ENCODE peak calls at places on chromosomes 4 and X, in ten cellular contexts. One of them, this sample, is unnamed.

GRCh38 chr4:182688081-182688480 is 229.1 kb downstream of the DCTD start:
- DNase-seq in fibroblast of pulmonary artery: no peak
- DNase-seq in IMR-90: no peak
- DNase-seq in foreskin fibroblast: no peak
- DNase-seq in OCI-LY7: no peak
- DNase-seq in SK-N-SH: no peak
- DNase-seq in choroid plexus epithelial cell: no peak
- DNase-seq in lower leg skin: no peak
- DNase-seq in fibroblast of lung: no peak
- DNase-seq in keratinocyte: no peak
- DNase-seq in this sample: no peak

GRCh38 chr4:124753941-124754581 is 41.5 kb upstream of the ANKRD50 start:
- DNase-seq in fibroblast of pulmonary artery: no peak
- DNase-seq in IMR-90: peak; percentile 41
- DNase-seq in foreskin fibroblast: peak; percentile 70
- DNase-seq in OCI-LY7: no peak
- DNase-seq in SK-N-SH: no peak
- DNase-seq in choroid plexus epithelial cell: no peak
- DNase-seq in lower leg skin: no peak
- DNase-seq in fibroblast of lung: peak; percentile 37
- DNase-seq in keratinocyte: no peak
- DNase-seq in this sample: no peak

GRCh38 chr4:119209077-119209476 is 3.4 kb upstream of the USP53 start:
- DNase-seq in fibroblast of pulmonary artery: peak; percentile 93
- DNase-seq in IMR-90: peak; percentile 96
- DNase-seq in foreskin fibroblast: peak; percentile 96
- DNase-seq in OCI-LY7: no peak
- DNase-seq in SK-N-SH: no peak
- DNase-seq in choroid plexus epithelial cell: peak; percentile 92
- DNase-seq in lower leg skin: peak; percentile 46
- DNase-seq in fibroblast of lung: peak; percentile 90
- DNase-seq in keratinocyte: peak; percentile 69
- DNase-seq in this sample: peak; percentile 59

GRCh38 chr4:48698029-48698901 is 81.8 kb downstream of the FRYL start:
- DNase-seq in fibroblast of pulmonary artery: peak; percentile 95
- DNase-seq in IMR-90: peak; percentile 85
- DNase-seq in foreskin fibroblast: peak; percentile 91
- DNase-seq in OCI-LY7: no peak
- DNase-seq in SK-N-SH: no peak
- DNase-seq in choroid plexus epithelial cell: peak; percentile 95
- DNase-seq in lower leg skin: peak; percentile 72
- DNase-seq in fibroblast of lung: peak; percentile 86
- DNase-seq in keratinocyte: peak; percentile 82
- DNase-seq in this sample: peak; percentile 81

GRCh38 chr4:47612116-47613023 is 127.3 kb downstream of the ATP10D start:
- DNase-seq in fibroblast of pulmonary artery: peak; percentile 17
- DNase-seq in IMR-90: peak; percentile 66
- DNase-seq in foreskin fibroblast: peak; percentile 14
- DNase-seq in OCI-LY7: no peak
- DNase-seq in SK-N-SH: no peak
- DNase-seq in choroid plexus epithelial cell: peak; percentile 36
- DNase-seq in lower leg skin: no peak
- DNase-seq in fibroblast of lung: no peak
- DNase-seq in keratinocyte: no peak
- DNase-seq in this sample: no peak

GRCh38 chr4:123399638-123400358 is 3.2 kb downstream of the SPRY1 start:
- DNase-seq in fibroblast of pulmonary artery: peak; percentile 65
- DNase-seq in IMR-90: no peak
- DNase-seq in foreskin fibroblast: peak; percentile 35
- DNase-seq in OCI-LY7: no peak
- DNase-seq in SK-N-SH: no peak
- DNase-seq in choroid plexus epithelial cell: peak; percentile 58
- DNase-seq in lower leg skin: no peak
- DNase-seq in fibroblast of lung: peak; percentile 57
- DNase-seq in keratinocyte: no peak
- DNase-seq in this sample: no peak

GRCh38 chrX:11504234-11504633 is 161.5 kb downstream of the ARHGAP6 start:
- DNase-seq in fibroblast of pulmonary artery: no peak
- DNase-seq in IMR-90: no peak
- DNase-seq in foreskin fibroblast: no peak
- DNase-seq in OCI-LY7: peak; percentile 7
- DNase-seq in SK-N-SH: no peak
- DNase-seq in choroid plexus epithelial cell: no peak
- DNase-seq in lower leg skin: no peak
- DNase-seq in fibroblast of lung: no peak
- DNase-seq in keratinocyte: no peak
- DNase-seq in this sample: no peak

GRCh38 chr4:87409420-87409939 is 12.9 kb upstream of the NUDT9 start:
- DNase-seq in fibroblast of pulmonary artery: no peak
- DNase-seq in IMR-90: no peak
- DNase-seq in foreskin fibroblast: no peak
- DNase-seq in OCI-LY7: no peak
- DNase-seq in SK-N-SH: no peak
- DNase-seq in choroid plexus epithelial cell: no peak
- DNase-seq in lower leg skin: no peak
- DNase-seq in fibroblast of lung: no peak
- DNase-seq in keratinocyte: no peak
- DNase-seq in this sample: no peak

GRCh38 chr4:3719191-3719590 is 47.0 kb upstream of the ADRA2C start:
- DNase-seq in fibroblast of pulmonary artery: no peak
- DNase-seq in IMR-90: no peak
- DNase-seq in foreskin fibroblast: no peak
- DNase-seq in OCI-LY7: no peak
- DNase-seq in SK-N-SH: no peak
- DNase-seq in choroid plexus epithelial cell: no peak
- DNase-seq in lower leg skin: no peak
- DNase-seq in fibroblast of lung: no peak
- DNase-seq in keratinocyte: no peak
- DNase-seq in this sample: no peak

GRCh38 chr4:25590171-25590570 is 65.5 kb upstream of the SLC34A2 start:
- DNase-seq in fibroblast of pulmonary artery: no peak
- DNase-seq in IMR-90: no peak
- DNase-seq in foreskin fibroblast: no peak
- DNase-seq in OCI-LY7: no peak
- DNase-seq in SK-N-SH: no peak
- DNase-seq in choroid plexus epithelial cell: peak; percentile 18
- DNase-seq in lower leg skin: no peak
- DNase-seq in fibroblast of lung: no peak
- DNase-seq in keratinocyte: no peak
- DNase-seq in this sample: no peak

GRCh38 chr4:153001626-153002025 is 65.5 kb downstream of the FHDC1 start:
- DNase-seq in fibroblast of pulmonary artery: no peak
- DNase-seq in IMR-90: no peak
- DNase-seq in foreskin fibroblast: no peak
- DNase-seq in OCI-LY7: no peak
- DNase-seq in SK-N-SH: no peak
- DNase-seq in choroid plexus epithelial cell: no peak
- DNase-seq in lower leg skin: no peak
- DNase-seq in fibroblast of lung: no peak
- DNase-seq in keratinocyte: no peak
- DNase-seq in this sample: no peak

GRCh38 chr4:178137732-178138471 is 695.7 kb upstream of the AGA start:
- DNase-seq in fibroblast of pulmonary artery: no peak
- DNase-seq in IMR-90: no peak
- DNase-seq in foreskin fibroblast: no peak
- DNase-seq in OCI-LY7: no peak
- DNase-seq in SK-N-SH: no peak
- DNase-seq in choroid plexus epithelial cell: no peak
- DNase-seq in lower leg skin: no peak
- DNase-seq in fibroblast of lung: no peak
- DNase-seq in keratinocyte: no peak
- DNase-seq in this sample: no peak

GRCh38 chr4:142846105-142846728 is at the start of gene INPP4B:
- DNase-seq in fibroblast of pulmonary artery: peak; percentile 60
- DNase-seq in IMR-90: peak; percentile 65
- DNase-seq in foreskin fibroblast: peak; percentile 75
- DNase-seq in OCI-LY7: no peak
- DNase-seq in SK-N-SH: peak; percentile 77
- DNase-seq in choroid plexus epithelial cell: peak; percentile 66
- DNase-seq in lower leg skin: no peak
- DNase-seq in fibroblast of lung: peak; percentile 60
- DNase-seq in keratinocyte: no peak
- DNase-seq in this sample: peak; percentile 22

GRCh38 chr4:189021831-189022230 is 882.6 kb downstream of the TRIML1 start:
- DNase-seq in fibroblast of pulmonary artery: peak; percentile 26
- DNase-seq in IMR-90: peak; percentile 67
- DNase-seq in foreskin fibroblast: peak; percentile 45
- DNase-seq in OCI-LY7: no peak
- DNase-seq in SK-N-SH: no peak
- DNase-seq in choroid plexus epithelial cell: no peak
- DNase-seq in lower leg skin: no peak
- DNase-seq in fibroblast of lung: peak; percentile 44
- DNase-seq in keratinocyte: no peak
- DNase-seq in this sample: no peak

GRCh38 chr4:37528161-37528560 is 158.0 kb downstream of the RELL1 start:
- DNase-seq in fibroblast of pulmonary artery: no peak
- DNase-seq in IMR-90: no peak
- DNase-seq in foreskin fibroblast: no peak
- DNase-seq in OCI-LY7: no peak
- DNase-seq in SK-N-SH: no peak
- DNase-seq in choroid plexus epithelial cell: peak; percentile 14
- DNase-seq in lower leg skin: no peak
- DNase-seq in fibroblast of lung: no peak
- DNase-seq in keratinocyte: no peak
- DNase-seq in this sample: no peak
- TF ChIP-seq CTCF in fibroblast of pulmonary artery: no peak
- TF ChIP-seq CTCF in IMR-90: no peak
- TF ChIP-seq CTCF in foreskin fibroblast: no peak
- TF ChIP-seq CTCF in OCI-LY7: no peak
- TF ChIP-seq CTCF in SK-N-SH: no peak
- TF ChIP-seq CTCF in choroid plexus epithelial cell: no peak
- TF ChIP-seq CTCF in lower leg skin: no peak
- TF ChIP-seq CTCF in fibroblast of lung: no peak
- TF ChIP-seq CTCF in keratinocyte: no peak
- TF ChIP-seq CTCF in this sample: no peak

GRCh38 chr4:169116270-169116901 is 106.3 kb upstream of the CBR4 start:
- DNase-seq in fibroblast of pulmonary artery: peak; percentile 51
- DNase-seq in IMR-90: peak; percentile 63
- DNase-seq in foreskin fibroblast: peak; percentile 64
- DNase-seq in OCI-LY7: no peak
- DNase-seq in SK-N-SH: no peak
- DNase-seq in choroid plexus epithelial cell: no peak
- DNase-seq in lower leg skin: no peak
- DNase-seq in fibroblast of lung: no peak
- DNase-seq in keratinocyte: peak; percentile 21
- DNase-seq in this sample: no peak

GRCh38 chr4:169117591-169118081 is 107.6 kb upstream of the CBR4 start:
- DNase-seq in fibroblast of pulmonary artery: peak; percentile 72
- DNase-seq in IMR-90: peak; percentile 95
- DNase-seq in foreskin fibroblast: peak; percentile 77
- DNase-seq in OCI-LY7: no peak
- DNase-seq in SK-N-SH: no peak
- DNase-seq in choroid plexus epithelial cell: peak; percentile 70
- DNase-seq in lower leg skin: no peak
- DNase-seq in fibroblast of lung: peak; percentile 87
- DNase-seq in keratinocyte: no peak
- DNase-seq in this sample: no peak

GRCh38 chr4:169115144-169115896 is 105.3 kb upstream of the CBR4 start:
- DNase-seq in fibroblast of pulmonary artery: no peak
- DNase-seq in IMR-90: no peak
- DNase-seq in foreskin fibroblast: no peak
- DNase-seq in OCI-LY7: no peak
- DNase-seq in SK-N-SH: no peak
- DNase-seq in choroid plexus epithelial cell: no peak
- DNase-seq in lower leg skin: no peak
- DNase-seq in fibroblast of lung: no peak
- DNase-seq in keratinocyte: no peak
- DNase-seq in this sample: no peak

GRCh38 chr4:169114341-169114974 is 104.4 kb upstream of the CBR4 start:
- DNase-seq in fibroblast of pulmonary artery: no peak
- DNase-seq in IMR-90: no peak
- DNase-seq in foreskin fibroblast: no peak
- DNase-seq in OCI-LY7: no peak
- DNase-seq in SK-N-SH: no peak
- DNase-seq in choroid plexus epithelial cell: no peak
- DNase-seq in lower leg skin: no peak
- DNase-seq in fibroblast of lung: no peak
- DNase-seq in keratinocyte: no peak
- DNase-seq in this sample: no peak

DNA sequence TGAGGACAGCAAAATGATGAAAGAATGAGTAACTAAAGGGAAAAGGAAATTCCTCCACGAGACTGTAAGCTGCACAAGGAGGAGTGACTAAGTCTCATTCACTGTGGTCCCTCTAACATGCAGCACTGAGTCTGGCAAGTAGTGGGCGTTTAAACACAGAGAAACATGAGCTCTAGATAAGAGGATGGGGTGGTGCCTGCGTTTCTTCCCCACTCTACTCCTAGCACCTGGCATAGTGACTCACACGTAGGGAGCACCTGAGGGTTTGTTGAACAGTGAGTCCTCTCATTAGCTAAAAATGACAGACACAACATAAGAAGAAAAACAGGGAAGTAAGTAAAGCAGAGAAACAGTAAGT is 105.8 kb upstream of the CBR4 start:
- DNase-seq in fibroblast of pulmonary artery: peak; percentile 95
- DNase-seq in IMR-90: peak; percentile 99
- DNase-seq in foreskin fibroblast: peak; percentile 94
- DNase-seq in OCI-LY7: no peak
- DNase-seq in SK-N-SH: no peak
- DNase-seq in choroid plexus epithelial cell: peak; percentile 97
- DNase-seq in lower leg skin: no peak
- DNase-seq in fibroblast of lung: peak; percentile 96
- DNase-seq in keratinocyte: peak; percentile 97
- DNase-seq in this sample: peak; percentile 67
- TF ChIP-seq CTCF in fibroblast of pulmonary artery: peak; percentile 62
- TF ChIP-seq CTCF in IMR-90: peak; percentile 49
- TF ChIP-seq CTCF in foreskin fibroblast: peak; percentile 43
- TF ChIP-seq CTCF in OCI-LY7: no peak
- TF ChIP-seq CTCF in SK-N-SH: peak; percentile 46
- TF ChIP-seq CTCF in choroid plexus epithelial cell: peak; percentile 67
- TF ChIP-seq CTCF in lower leg skin: no peak
- TF ChIP-seq CTCF in fibroblast of lung: peak; percentile 63
- TF ChIP-seq CTCF in keratinocyte: peak; percentile 78
- TF ChIP-seq CTCF in this sample: peak; percentile 54

DNA sequence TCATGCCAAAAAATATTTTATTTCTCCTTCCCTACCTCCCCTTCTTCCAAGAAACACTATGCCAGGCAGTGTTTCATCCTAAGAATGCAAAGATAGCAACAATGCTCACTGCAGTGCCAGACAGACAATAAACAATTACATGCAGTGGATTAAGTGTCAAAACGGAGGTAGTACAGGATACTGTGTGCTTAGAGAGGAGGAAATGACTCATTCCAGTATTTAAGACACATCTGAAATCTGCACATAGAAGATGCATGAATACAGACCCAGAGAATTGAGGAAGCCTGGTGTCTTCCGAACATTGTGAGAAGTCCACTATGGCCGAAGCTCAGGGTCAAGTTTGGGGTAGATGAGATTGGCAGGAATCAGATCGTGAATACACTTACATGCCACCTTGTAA is 326.4 kb downstream of the PPP3CA start:
- DNase-seq in fibroblast of pulmonary artery: peak; percentile 80
- DNase-seq in IMR-90: peak; percentile 75
- DNase-seq in foreskin fibroblast: peak; percentile 58
- DNase-seq in OCI-LY7: no peak
- DNase-seq in SK-N-SH: no peak
- DNase-seq in choroid plexus epithelial cell: peak; percentile 79
- DNase-seq in lower leg skin: no peak
- DNase-seq in fibroblast of lung: peak; percentile 35
- DNase-seq in keratinocyte: peak; percentile 11
- DNase-seq in this sample: peak; percentile 12
- TF ChIP-seq CTCF in fibroblast of pulmonary artery: no peak
- TF ChIP-seq CTCF in IMR-90: no peak
- TF ChIP-seq CTCF in foreskin fibroblast: no peak
- TF ChIP-seq CTCF in OCI-LY7: no peak
- TF ChIP-seq CTCF in SK-N-SH: no peak
- TF ChIP-seq CTCF in choroid plexus epithelial cell: no peak
- TF ChIP-seq CTCF in lower leg skin: no peak
- TF ChIP-seq CTCF in fibroblast of lung: no peak
- TF ChIP-seq CTCF in keratinocyte: no peak
- TF ChIP-seq CTCF in this sample: no peak

GRCh38 chr4:107618656-107619055 is 101.4 kb downstream of the PAPSS1 start:
- DNase-seq in fibroblast of pulmonary artery: no peak
- DNase-seq in IMR-90: no peak
- DNase-seq in foreskin fibroblast: no peak
- DNase-seq in OCI-LY7: no peak
- DNase-seq in SK-N-SH: no peak
- DNase-seq in choroid plexus epithelial cell: no peak
- DNase-seq in lower leg skin: no peak
- DNase-seq in fibroblast of lung: no peak
- DNase-seq in keratinocyte: no peak
- DNase-seq in this sample: no peak
- TF ChIP-seq CTCF in fibroblast of pulmonary artery: no peak
- TF ChIP-seq CTCF in IMR-90: no peak
- TF ChIP-seq CTCF in foreskin fibroblast: no peak
- TF ChIP-seq CTCF in OCI-LY7: no peak
- TF ChIP-seq CTCF in SK-N-SH: no peak
- TF ChIP-seq CTCF in choroid plexus epithelial cell: no peak
- TF ChIP-seq CTCF in lower leg skin: no peak
- TF ChIP-seq CTCF in fibroblast of lung: no peak
- TF ChIP-seq CTCF in keratinocyte: no peak
- TF ChIP-seq CTCF in this sample: no peak